ENCODE peak calls at places on chromosomes 13 and 19, in seven cellular contexts. A is PC-3, R is ovary, L is AG04450, T is retinal pigment epithelial cell, K is AG10803, W is mucosa of descending colon. J is an unnamed sample.

GRCh38 chr13:28641600-28641926 is 17.4 kb upstream of the POMP start:
- DNase-seq in A (no peak), R (no peak), L (no peak), T (no peak), K (peak), W (no peak), J (no peak)

GRCh38 chr13:20378721-20379120 is 146.6 kb upstream of the GJB6 start:
- DNase-seq in L (no peak), T (no peak), W (no peak), A (peak), R (no peak), K (no peak), J (no peak)

GRCh38 chr13:45781553-45782326 is 69.8 kb downstream of the SIAH3 start:
- DNase-seq in T (peak), L (no peak), R (no peak), K (no peak), A (peak), W (peak), J (peak)

GRCh38 chr13:42377640-42378382 is 105.9 kb downstream of the AKAP11 start:
- DNase-seq in A (no peak), L (no peak), R (no peak), K (no peak), T (no peak), W (no peak), J (peak)

GRCh38 chr13:45728759-45729158 is 26.6 kb downstream of the CBY2 start:
- DNase-seq in R (no peak), K (no peak), A (peak), W (no peak), T (no peak), L (no peak), J (no peak)

GRCh38 chr13:48504606-48505369 is 28.1 kb downstream of the RCBTB2 start:
- DNase-seq in T (no peak), W (no peak), R (no peak), A (no peak), L (no peak), K (no peak), J (no peak)

GRCh38 chr13:63110431-63110830 is 1694.8 kb upstream of the PCDH20 start:
- DNase-seq in R (no peak), L (no peak), T (no peak), W (no peak), K (no peak), A (no peak), J (peak)

GRCh38 chr19:1489463-1489971 is 633 bp downstream of the PCSK4 start:
- DNase-seq in A (no peak), L (no peak), K (no peak), R (no peak), W (peak), T (no peak), J (no peak)

GRCh38 chr13:101291216-101291615 is 125.1 kb downstream of the NALCN start:
- DNase-seq in L (no peak), K (peak), W (no peak), T (no peak), R (no peak), A (no peak), J (no peak)

GRCh38 chr13:112761701-112762689 is 72.2 kb downstream of the ATP11A start:
- DNase-seq in T (no peak), K (peak), R (no peak), W (no peak), A (no peak), L (no peak), J (peak)

GRCh38 chr13:112762690-112763080 is 72.8 kb downstream of the ATP11A start:
- DNase-seq in L (no peak), T (no peak), R (no peak), W (no peak), K (no peak), A (no peak), J (no peak)

GRCh38 chr13:112759834-112760233 is 70.0 kb downstream of the ATP11A start:
- DNase-seq in W (no peak), K (no peak), T (no peak), L (no peak), R (no peak), A (no peak), J (no peak)

GRCh38 chr13:112760440-112760839 is 70.6 kb downstream of the ATP11A start:
- DNase-seq in A (peak), R (no peak), T (no peak), W (no peak), L (no peak), K (no peak), J (peak)

GRCh38 chr13:112760931-112761330 is 71.1 kb downstream of the ATP11A start:
- DNase-seq in L (no peak), A (no peak), T (no peak), K (no peak), W (no peak), R (no peak), J (no peak)
- H3K4me3 ChIP-seq in L (peak), A (no peak), T (no peak), K (no peak), W (no peak), R (peak), J (peak)

GRCh38 chr13:51746802-51747201 is 57.2 kb downstream of the DHRS12 start:
- DNase-seq in K (no peak), L (no peak), T (no peak), R (no peak), A (no peak), W (no peak), J (peak)
- TF ChIP-seq CTCF in K (no peak), L (no peak), T (no peak), R (no peak), A (no peak), W (no peak), J (no peak)

GRCh38 chr19:13918726-13919411 is 12.9 kb downstream of the CC2D1A start:
- DNase-seq in A (no peak), L (no peak), T (no peak), K (no peak), R (no peak), W (no peak), J (no peak)
- H3K4me3 ChIP-seq in A (no peak), L (no peak), T (no peak), K (no peak), R (no peak), W (no peak), J (no peak)

DNA sequence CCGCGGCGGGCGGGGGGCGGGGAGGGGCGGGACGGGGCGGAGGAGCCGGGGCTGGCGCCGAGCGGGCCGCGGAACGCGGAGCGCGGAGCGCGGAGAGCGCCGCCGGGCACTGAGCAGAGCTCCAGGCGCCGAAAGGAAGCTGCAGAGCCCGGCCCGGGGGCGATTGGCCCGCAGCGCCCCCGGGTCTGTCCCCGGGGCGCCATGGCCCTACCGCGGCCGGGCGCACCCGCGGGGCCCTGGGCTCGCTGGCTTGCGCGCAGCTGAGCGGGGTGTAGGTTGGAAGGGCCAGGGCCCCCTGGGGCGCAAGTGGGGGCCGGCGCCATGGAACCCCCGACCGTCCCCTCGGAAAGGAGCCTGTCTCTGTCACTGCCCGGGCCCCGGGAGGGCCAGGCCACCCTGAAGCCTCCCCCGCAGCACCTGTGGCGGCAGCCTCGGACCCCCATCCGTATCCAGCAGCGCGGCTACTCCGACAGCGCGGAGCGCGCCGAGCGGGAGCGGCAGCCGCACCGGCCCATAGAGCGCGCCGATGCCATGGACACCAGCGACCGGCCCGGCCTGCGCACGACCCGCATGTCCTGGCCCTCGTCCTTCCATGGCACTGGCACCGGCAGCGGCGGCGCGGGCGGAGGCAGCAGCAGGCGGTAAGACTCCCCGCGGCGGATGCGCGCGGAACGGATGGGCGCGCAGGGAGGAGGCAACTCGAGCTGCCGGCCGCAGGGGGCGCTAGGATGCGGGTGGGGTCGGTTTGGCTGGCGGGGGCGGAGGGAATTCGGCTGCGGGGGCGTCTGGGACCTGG is at the start of gene PDE4A:
- DNase-seq in A (peak), T (no peak), R (no peak), W (peak), L (no peak), K (no peak), J (no peak)
- TF ChIP-seq CTCF in A (peak), T (peak), R (no peak), W (no peak), L (peak), K (peak), J (peak)

DNA sequence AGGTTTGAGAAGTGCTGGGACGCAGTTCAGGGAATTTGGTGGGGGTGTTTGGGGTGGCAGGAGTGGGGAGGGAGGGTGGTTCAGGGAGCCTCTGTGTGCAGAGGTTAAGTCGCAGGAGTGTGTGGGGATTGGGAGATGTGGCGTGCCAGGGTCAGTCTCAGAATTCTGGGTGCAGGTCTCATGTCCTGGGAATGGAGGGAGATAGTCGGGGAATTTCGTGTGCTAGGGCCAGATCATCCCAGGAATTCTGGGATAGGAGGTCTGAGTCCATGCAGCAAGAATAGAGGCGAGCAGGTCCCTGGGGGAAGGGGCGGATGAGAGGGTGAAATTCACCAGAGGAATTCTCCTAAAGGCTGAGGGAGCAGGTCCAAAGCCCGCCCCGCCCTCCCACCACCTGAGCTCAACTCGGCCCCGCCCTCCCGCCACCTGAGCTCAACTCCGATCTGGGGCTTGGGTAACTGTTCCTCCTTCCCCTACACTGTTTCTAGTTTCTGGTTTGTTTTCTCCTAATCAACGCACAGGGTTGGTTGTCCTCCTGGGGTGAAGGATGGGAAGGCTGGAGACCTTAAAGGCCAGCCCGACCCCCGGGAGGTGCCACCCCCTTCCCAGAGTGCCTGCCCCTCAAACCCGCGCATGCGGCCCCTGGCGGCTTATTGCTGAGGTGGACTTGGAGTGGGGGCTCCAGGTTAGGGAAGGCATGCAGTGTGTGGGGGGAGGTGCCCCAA is 15.2 kb downstream of the KCNC3 start:
- DNase-seq in W (no peak), L (no peak), T (no peak), A (peak), K (no peak), R (no peak), J (no peak)
- H3K4me3 ChIP-seq in W (no peak), L (no peak), T (no peak), A (peak), K (no peak), R (no peak), J (no peak)

GRCh38 chr13:67366533-67366932 is 136.4 kb upstream of the PCDH9 start:
- DNase-seq in W (no peak), A (peak), L (no peak), K (peak), R (no peak), T (no peak), J (peak)
- TF ChIP-seq CTCF in W (no peak), A (peak), L (peak), K (peak), R (no peak), T (peak), J (peak)

GRCh38 chr19:35457173-35457572 is 9.1 kb downstream of the FFAR2 start:
- DNase-seq in K (no peak), L (no peak), R (no peak), A (no peak), W (no peak), T (no peak), J (no peak)

GRCh38 chr19:35458821-35459391 is 10.8 kb downstream of the FFAR2 start:
- DNase-seq in T (no peak), K (no peak), L (no peak), A (no peak), R (no peak), W (no peak), J (no peak)

GRCh38 chr19:35460608-35461007 is 12.6 kb downstream of the FFAR2 start:
- DNase-seq in L (no peak), T (no peak), R (no peak), K (no peak), W (no peak), A (no peak), J (no peak)

GRCh38 chr19:35459414-35460082 is 11.5 kb downstream of the FFAR2 start:
- DNase-seq in W (peak), R (peak), A (no peak), T (no peak), K (no peak), L (no peak), J (no peak)

DNA sequence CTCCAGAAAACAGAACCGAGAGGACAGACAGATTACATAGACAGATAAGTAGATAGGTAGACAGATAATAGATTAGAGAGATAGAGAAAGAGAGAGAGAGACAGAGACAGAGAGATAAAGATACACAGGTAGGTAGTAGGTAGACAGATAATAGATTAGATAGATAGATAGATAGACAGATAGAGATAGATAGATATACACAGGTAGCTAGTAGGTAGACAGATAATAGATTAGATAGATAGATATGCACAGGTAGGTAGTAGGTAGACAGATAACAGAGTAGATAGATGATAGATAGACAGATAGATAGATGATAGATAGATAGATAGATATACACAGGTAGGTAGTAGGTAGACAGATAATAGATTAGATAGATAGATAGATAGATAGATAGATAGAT is 10.1 kb downstream of the FFAR2 start:
- DNase-seq in T (no peak), W (no peak), R (no peak), K (no peak), L (no peak), A (no peak), J (no peak)
- H3K4me3 ChIP-seq in T (no peak), W (no peak), R (no peak), K (no peak), L (no peak), A (no peak), J (no peak)

GRCh38 chr19:47283405-47284059 is 8.8 kb downstream of the INAFM1 start:
- DNase-seq in L (no peak), A (no peak), T (no peak), K (no peak), R (no peak), W (no peak), J (no peak)

GRCh38 chr19:47274891-47275865 is 493 bp downstream of the INAFM1 start:
- DNase-seq in T (no peak), K (peak), R (no peak), W (no peak), L (no peak), A (peak), J (no peak)

GRCh38 chr19:47284324-47284899 is 9.7 kb downstream of the INAFM1 start:
- DNase-seq in R (no peak), W (no peak), T (peak), L (peak), A (peak), K (peak), J (peak)

GRCh38 chr19:47275866-47276461 is 1.3 kb downstream of the INAFM1 start:
- DNase-seq in W (peak), K (peak), T (no peak), R (peak), L (no peak), A (no peak), J (peak)

GRCh38 chr19:47280183-47280797 is 5.6 kb downstream of the INAFM1 start:
- DNase-seq in R (no peak), K (peak), A (peak), T (no peak), W (peak), L (no peak), J (no peak)
- TF ChIP-seq CTCF in R (no peak), K (peak), A (peak), T (peak), W (peak), L (peak), J (peak)

J was measured in fibroblast of the aortic adventitia.